ENCODE peak calls at places on chromosomes 12 and 14, in nine cellular contexts. D is GM10248, Y is AG09319, H is astrocyte of the cerebellum, J is colonic mucosa, K is foreskin fibroblast, S is HFF-Myc, M is glutamatergic neuron, L is Panc1. C is an unnamed sample.

GRCh38 chr12:47818382-47818700 is 1.4 kb downstream of the HDAC7 start:
- DNase-seq in L (no peak), K (no peak), D (no peak), M (no peak), Y (no peak), S (no peak), J (no peak), H (no peak), C (no peak)

GRCh38 chr12:19234991-19235876 is 105.7 kb downstream of the PLEKHA5 start:
- DNase-seq in Y (no peak), D (no peak), H (no peak), S (no peak), L (no peak), K (peak; percentile 33), M (no peak), J (no peak), C (no peak)

GRCh38 chr12:32365473-32366064 is 33.8 kb upstream of the FGD4 start:
- DNase-seq in S (peak; percentile 47), K (peak; percentile 89), H (peak; percentile 72), J (peak; percentile 66), Y (peak; percentile 48), D (peak; percentile 64), L (peak; percentile 77), M (peak; percentile 38), C (peak; percentile 62)

GRCh38 chr12:115203661-115204060 is 519.7 kb upstream of the TBX3 start:
- DNase-seq in M (no peak), D (no peak), J (no peak), K (peak; percentile 65), L (no peak), Y (no peak), H (peak; percentile 54), S (no peak), C (no peak)

GRCh38 chr12:101746661-101747060 is 7.4 kb upstream of the SYCP3 start:
- DNase-seq in H (no peak), L (no peak), Y (no peak), S (no peak), D (no peak), J (no peak), K (no peak), M (no peak), C (no peak)

GRCh38 chr12:47881826-47882427 is 22.9 kb downstream of the VDR start:
- DNase-seq in D (no peak), Y (peak; percentile 93), H (peak; percentile 80), K (peak; percentile 99), J (no peak), L (no peak), M (no peak), S (peak; percentile 84), C (no peak)

GRCh38 chr12:46702581-46703344 is 123.0 kb downstream of the SLC38A4 start:
- DNase-seq in D (no peak), J (no peak), S (no peak), L (no peak), H (no peak), M (no peak), K (peak; percentile 53), Y (no peak), C (no peak)

GRCh38 chr12:74598819-74599218 is 61.2 kb downstream of the ATXN7L3B start:
- DNase-seq in J (no peak), M (no peak), K (no peak), L (no peak), D (no peak), H (no peak), S (no peak), Y (no peak), C (no peak)

GRCh38 chr12:95470300-95470699 is 3.7 kb upstream of the METAP2 start:
- DNase-seq in D (no peak), J (no peak), H (no peak), M (no peak), L (no peak), K (no peak), S (no peak), Y (no peak), C (no peak)

DNA sequence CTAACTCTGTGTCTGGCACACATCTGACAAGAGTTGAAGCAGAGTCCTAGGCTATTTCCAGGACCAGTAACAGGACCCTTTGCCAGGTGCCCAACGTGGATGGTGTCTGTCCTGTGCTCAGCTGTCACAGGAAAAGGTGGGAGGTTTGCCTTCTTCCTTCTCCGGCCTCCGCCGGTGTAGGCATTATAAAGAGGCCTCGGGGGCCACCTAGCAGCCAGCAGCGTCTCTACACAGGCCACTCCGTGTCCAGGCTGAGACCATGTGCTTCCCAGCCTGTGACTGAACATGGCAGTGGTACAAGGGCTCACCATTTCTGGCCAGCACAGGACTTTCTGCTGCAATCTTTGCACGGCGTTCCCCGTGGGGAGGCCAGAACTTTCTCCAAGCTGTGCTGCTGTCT is 60.7 kb upstream of the GPATCH2L start:
- DNase-seq in M (no peak), K (peak; percentile 67), L (no peak), Y (no peak), D (peak; percentile 53), H (no peak), S (peak; percentile 41), J (no peak), C (peak; percentile 22)
- TF ChIP-seq CTCF in M (no peak), K (peak; percentile 34), L (no peak), Y (peak; percentile 33), D (peak; percentile 31), H (no peak), S (peak; percentile 41), J (no peak), C (no peak)

DNA sequence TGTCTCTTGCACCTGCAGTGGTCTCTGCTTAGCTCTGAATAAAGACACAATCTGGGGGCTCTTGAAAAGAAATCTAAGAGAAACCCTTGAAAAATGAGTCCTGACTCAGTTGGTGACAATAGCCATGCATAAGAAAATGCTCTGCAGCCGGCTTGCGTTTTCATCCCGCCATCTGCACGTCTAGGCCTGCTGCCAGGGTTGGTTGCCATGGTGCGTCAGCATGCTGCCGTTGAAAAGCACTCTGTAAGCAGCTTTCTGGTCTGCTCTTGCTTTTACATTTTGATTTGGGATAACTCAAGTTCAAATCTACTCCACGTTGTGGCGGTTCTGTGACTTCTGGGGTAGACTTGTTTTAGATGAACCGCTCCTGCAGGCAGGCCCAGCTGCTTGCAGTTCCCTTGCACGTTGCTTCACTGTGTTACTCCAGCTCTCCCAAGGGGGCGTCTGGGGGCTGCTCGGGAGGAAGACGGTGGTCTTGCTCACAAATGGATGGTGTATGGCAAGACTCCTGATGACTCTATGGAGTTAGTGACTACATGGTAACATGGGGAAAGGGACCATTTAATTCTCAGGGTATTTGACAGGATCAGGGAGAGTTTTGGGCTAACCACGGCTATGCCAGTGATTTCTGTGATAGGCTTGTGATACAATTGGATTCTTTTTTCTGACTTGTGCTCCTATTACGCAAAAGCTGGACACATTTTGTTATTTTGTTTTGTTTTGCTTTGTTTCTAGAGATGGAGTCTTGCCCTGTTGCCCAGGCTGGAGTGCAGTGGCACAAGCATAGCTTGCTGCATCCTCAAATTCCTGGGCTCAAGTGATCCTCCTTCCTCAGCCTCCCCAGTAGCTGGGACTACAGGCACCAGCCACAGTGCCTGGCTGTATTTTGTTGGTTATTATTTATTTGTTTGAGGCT is 15.8 kb downstream of the WNT5B start:
- DNase-seq in K (peak; percentile 93), H (peak; percentile 72), L (no peak), Y (peak; percentile 51), M (peak; percentile 51), S (peak; percentile 53), D (no peak), J (peak; percentile 69), C (no peak)
- TF ChIP-seq CTCF in K (no peak), H (no peak), L (no peak), Y (no peak), M (no peak), S (no peak), D (no peak), J (no peak), C (no peak)

GRCh38 chr14:78153069-78153351 is 17.2 kb upstream of the NRXN3 start:
- DNase-seq in K (no peak), Y (no peak), J (no peak), D (no peak), L (no peak), S (no peak), M (no peak), H (peak; percentile 16), C (no peak)
- TF ChIP-seq CTCF in K (no peak), Y (no peak), J (no peak), D (no peak), L (no peak), S (no peak), M (no peak), H (peak; percentile 3), C (no peak)

DNA sequence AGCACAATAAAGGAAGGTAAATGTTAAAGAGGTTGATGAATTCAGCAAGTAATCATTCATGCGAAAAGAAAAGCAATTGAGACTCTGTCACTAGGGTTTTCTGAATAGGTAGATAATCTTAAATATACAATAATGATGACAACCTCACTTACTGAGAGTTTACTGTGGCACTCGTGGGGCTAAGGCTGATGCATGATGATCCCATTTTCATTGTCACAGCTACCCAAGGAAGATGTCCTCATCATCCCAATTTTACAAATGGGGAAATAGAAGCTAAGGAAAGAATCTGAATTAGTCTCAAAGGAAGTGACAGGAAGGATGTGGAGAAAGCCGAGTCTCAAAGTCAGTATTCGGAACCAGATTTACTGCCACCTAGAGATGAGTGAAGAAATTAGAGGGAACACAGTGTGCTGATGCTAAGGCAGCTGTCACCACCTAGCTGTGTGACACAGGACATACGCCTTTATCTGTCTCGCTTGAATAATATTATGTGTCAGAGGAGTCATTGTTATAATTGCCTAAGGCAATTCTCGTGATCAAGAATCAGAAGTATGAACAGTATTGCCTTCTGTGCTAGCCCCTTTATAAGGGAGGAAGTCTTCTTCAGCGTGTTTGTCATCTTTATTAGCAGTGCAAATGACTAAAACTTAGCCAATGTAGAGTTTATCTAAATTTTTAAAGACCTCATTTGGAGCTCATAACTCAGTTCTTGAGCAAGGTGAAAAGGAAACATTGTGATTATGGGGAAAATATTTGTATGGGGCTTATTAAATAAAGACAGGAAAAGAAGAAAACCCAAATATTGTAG is 63.2 kb downstream of the ERGIC2 start:
- DNase-seq in D (peak; percentile 68), Y (no peak), K (peak; percentile 76), J (peak; percentile 34), H (peak; percentile 18), M (no peak), L (peak; percentile 69), S (peak; percentile 60), C (peak; percentile 19)
- TF ChIP-seq CTCF in D (peak; percentile 86), Y (peak; percentile 55), K (peak; percentile 38), J (peak; percentile 78), H (peak; percentile 52), M (no peak), L (peak; percentile 91), S (peak; percentile 69), C (peak; percentile 54)

GRCh38 chr14:68365228-68365627 is 427.6 kb downstream of the ZFP36L1 start:
- DNase-seq in J (no peak), L (no peak), M (no peak), Y (no peak), H (no peak), D (no peak), K (peak; percentile 52), S (no peak), C (no peak)
- TF ChIP-seq CTCF in J (no peak), L (no peak), M (no peak), Y (no peak), H (no peak), D (no peak), K (no peak), S (no peak), C (no peak)